ENCODE peak calls at places on chromosomes 5 and 9, in seven cellular contexts. One of them, this sample, is unnamed.

GRCh38 chr9:134895849-134896833 is 15.5 kb downstream of the FCN2 start:
- DNase-seq in heart left ventricle: no peak
- DNase-seq in HTR-8/SVneo: peak
- DNase-seq in activated T-helper 9 cell treated with anti-CD3 and anti-CD28 coated beads, Interleukin-2, amount 50 U/mL, for 16 hours: no peak
- DNase-seq in uterus: peak
- DNase-seq in CD8-positive, alpha-beta T cell: no peak
- DNase-seq in body of pancreas: no peak
- DNase-seq in this sample: peak

GRCh38 chr9:131273791-131274673 is 2.3 kb downstream of the FAM78A start:
- DNase-seq in uterus: no peak
- DNase-seq in HTR-8/SVneo: no peak
- DNase-seq in CD8-positive, alpha-beta T cell: no peak
- DNase-seq in body of pancreas: no peak
- DNase-seq in heart left ventricle: no peak
- DNase-seq in activated T-helper 9 cell treated with anti-CD3 and anti-CD28 coated beads, Interleukin-2, amount 50 U/mL, for 16 hours: no peak
- DNase-seq in this sample: no peak

GRCh38 chr9:114155263-114155966 is at the start of gene COL27A1:
- DNase-seq in heart left ventricle: peak
- DNase-seq in uterus: peak
- DNase-seq in activated T-helper 9 cell treated with anti-CD3 and anti-CD28 coated beads, Interleukin-2, amount 50 U/mL, for 16 hours: peak
- DNase-seq in body of pancreas: peak
- DNase-seq in HTR-8/SVneo: peak
- DNase-seq in CD8-positive, alpha-beta T cell: peak
- DNase-seq in this sample: peak

GRCh38 chr5:132704875-132705274 is 31.1 kb downstream of the IL4 start:
- DNase-seq in CD8-positive, alpha-beta T cell: no peak
- DNase-seq in body of pancreas: no peak
- DNase-seq in HTR-8/SVneo: no peak
- DNase-seq in heart left ventricle: no peak
- DNase-seq in activated T-helper 9 cell treated with anti-CD3 and anti-CD28 coated beads, Interleukin-2, amount 50 U/mL, for 16 hours: no peak
- DNase-seq in uterus: no peak
- DNase-seq in this sample: no peak

GRCh38 chr5:119378075-119378699 is 22.4 kb downstream of the TNFAIP8 start:
- DNase-seq in uterus: no peak
- DNase-seq in CD8-positive, alpha-beta T cell: no peak
- DNase-seq in body of pancreas: no peak
- DNase-seq in activated T-helper 9 cell treated with anti-CD3 and anti-CD28 coated beads, Interleukin-2, amount 50 U/mL, for 16 hours: no peak
- DNase-seq in HTR-8/SVneo: no peak
- DNase-seq in heart left ventricle: no peak
- DNase-seq in this sample: no peak

GRCh38 chr9:89427621-89428221 is 70.2 kb downstream of the SEMA4D start:
- DNase-seq in body of pancreas: no peak
- DNase-seq in uterus: no peak
- DNase-seq in activated T-helper 9 cell treated with anti-CD3 and anti-CD28 coated beads, Interleukin-2, amount 50 U/mL, for 16 hours: peak
- DNase-seq in heart left ventricle: peak
- DNase-seq in HTR-8/SVneo: no peak
- DNase-seq in CD8-positive, alpha-beta T cell: peak
- DNase-seq in this sample: no peak

GRCh38 chr5:126368239-126368812 is 54.9 kb upstream of the GRAMD2B start:
- DNase-seq in HTR-8/SVneo: peak
- DNase-seq in body of pancreas: no peak
- DNase-seq in heart left ventricle: no peak
- DNase-seq in CD8-positive, alpha-beta T cell: no peak
- DNase-seq in activated T-helper 9 cell treated with anti-CD3 and anti-CD28 coated beads, Interleukin-2, amount 50 U/mL, for 16 hours: no peak
- DNase-seq in uterus: peak
- DNase-seq in this sample: no peak

GRCh38 chr5:95063492-95063891 is 221.4 kb downstream of the MCTP1 start:
- DNase-seq in activated T-helper 9 cell treated with anti-CD3 and anti-CD28 coated beads, Interleukin-2, amount 50 U/mL, for 16 hours: no peak
- DNase-seq in body of pancreas: no peak
- DNase-seq in HTR-8/SVneo: no peak
- DNase-seq in uterus: no peak
- DNase-seq in CD8-positive, alpha-beta T cell: no peak
- DNase-seq in heart left ventricle: no peak
- DNase-seq in this sample: no peak

GRCh38 chr5:1417586-1418225 is 27.5 kb downstream of the SLC6A3 start:
- DNase-seq in activated T-helper 9 cell treated with anti-CD3 and anti-CD28 coated beads, Interleukin-2, amount 50 U/mL, for 16 hours: no peak
- DNase-seq in heart left ventricle: peak
- DNase-seq in body of pancreas: no peak
- DNase-seq in CD8-positive, alpha-beta T cell: no peak
- DNase-seq in uterus: no peak
- DNase-seq in HTR-8/SVneo: no peak
- DNase-seq in this sample: no peak

GRCh38 chr9:96241391-96241809 is 60.6 kb downstream of the HSD17B3 start:
- DNase-seq in activated T-helper 9 cell treated with anti-CD3 and anti-CD28 coated beads, Interleukin-2, amount 50 U/mL, for 16 hours: peak
- DNase-seq in HTR-8/SVneo: no peak
- DNase-seq in body of pancreas: no peak
- DNase-seq in heart left ventricle: no peak
- DNase-seq in uterus: no peak
- DNase-seq in CD8-positive, alpha-beta T cell: no peak
- DNase-seq in this sample: peak

GRCh38 chr5:180067986-180068385 is 3.6 kb downstream of the RNF130 start:
- DNase-seq in heart left ventricle: no peak
- DNase-seq in body of pancreas: no peak
- DNase-seq in CD8-positive, alpha-beta T cell: no peak
- DNase-seq in uterus: no peak
- DNase-seq in HTR-8/SVneo: no peak
- DNase-seq in activated T-helper 9 cell treated with anti-CD3 and anti-CD28 coated beads, Interleukin-2, amount 50 U/mL, for 16 hours: no peak
- DNase-seq in this sample: no peak

GRCh38 chr5:179698935-179699639 is at the start of gene CANX:
- DNase-seq in activated T-helper 9 cell treated with anti-CD3 and anti-CD28 coated beads, Interleukin-2, amount 50 U/mL, for 16 hours: no peak
- DNase-seq in heart left ventricle: no peak
- DNase-seq in HTR-8/SVneo: no peak
- DNase-seq in CD8-positive, alpha-beta T cell: no peak
- DNase-seq in uterus: no peak
- DNase-seq in body of pancreas: no peak
- DNase-seq in this sample: no peak

GRCh38 chr9:129489838-129490582 is 130.9 kb downstream of the C9orf50 start:
- DNase-seq in uterus: peak
- DNase-seq in body of pancreas: no peak
- DNase-seq in activated T-helper 9 cell treated with anti-CD3 and anti-CD28 coated beads, Interleukin-2, amount 50 U/mL, for 16 hours: peak
- DNase-seq in HTR-8/SVneo: no peak
- DNase-seq in heart left ventricle: no peak
- DNase-seq in CD8-positive, alpha-beta T cell: peak
- DNase-seq in this sample: no peak

GRCh38 chr5:132557425-132557805 is 638 bp downstream of the RAD50 start:
- DNase-seq in HTR-8/SVneo: peak
- DNase-seq in heart left ventricle: no peak
- DNase-seq in body of pancreas: peak
- DNase-seq in CD8-positive, alpha-beta T cell: no peak
- DNase-seq in uterus: peak
- DNase-seq in activated T-helper 9 cell treated with anti-CD3 and anti-CD28 coated beads, Interleukin-2, amount 50 U/mL, for 16 hours: peak
- DNase-seq in this sample: no peak

GRCh38 chr5:16757989-16758501 is 141.2 kb upstream of the RETREG1 start:
- DNase-seq in heart left ventricle: no peak
- DNase-seq in HTR-8/SVneo: no peak
- DNase-seq in CD8-positive, alpha-beta T cell: no peak
- DNase-seq in activated T-helper 9 cell treated with anti-CD3 and anti-CD28 coated beads, Interleukin-2, amount 50 U/mL, for 16 hours: no peak
- DNase-seq in uterus: no peak
- DNase-seq in body of pancreas: no peak
- DNase-seq in this sample: no peak

GRCh38 chr5:31343946-31344345 is 150.5 kb downstream of the CDH6 start:
- DNase-seq in activated T-helper 9 cell treated with anti-CD3 and anti-CD28 coated beads, Interleukin-2, amount 50 U/mL, for 16 hours: no peak
- DNase-seq in body of pancreas: no peak
- DNase-seq in HTR-8/SVneo: no peak
- DNase-seq in heart left ventricle: no peak
- DNase-seq in uterus: no peak
- DNase-seq in CD8-positive, alpha-beta T cell: no peak
- DNase-seq in this sample: no peak

This sample was measured in astrocyte of the cerebellum.